ENCODE peak calls at places on chromosomes 16 and 17, in four cellular contexts. J, P, D and Q are unnamed samples.

GRCh38 chr17:79681628-79682261 is 49.0 kb upstream of the ENPP7 start:
- DNase-seq in D (no peak), J (no peak), P (no peak), Q (no peak)

GRCh38 chr17:3667366-3668278 is 756 bp downstream of the TAX1BP3 start:
- DNase-seq in D (peak), J (peak), P (no peak), Q (peak)

GRCh38 chr17:692116-692515 is 22.5 kb downstream of the VPS53 start:
- DNase-seq in J (no peak), P (no peak), D (peak), Q (no peak)

GRCh38 chr17:82525712-82526111 is 6.2 kb downstream of the FOXK2 start:
- DNase-seq in J (no peak), D (no peak), P (no peak), Q (no peak)

GRCh38 chr16:7315813-7316212 is 16.8 kb upstream of the RBFOX1 start:
- DNase-seq in D (no peak), P (no peak), J (no peak), Q (no peak)

GRCh38 chr17:12133183-12133582 is 112.5 kb downstream of the MAP2K4 start:
- DNase-seq in D (no peak), P (no peak), J (no peak), Q (no peak)

GRCh38 chr16:67284699-67285646 is 5.6 kb downstream of the PLEKHG4 start:
- DNase-seq in P (no peak), J (peak), D (no peak), Q (peak)

GRCh38 chr17:19244357-19244756 is 7.2 kb downstream of the EPN2 start:
- DNase-seq in D (no peak), P (no peak), J (no peak), Q (no peak)

GRCh38 chr17:3959295-3959899 is 4.8 kb downstream of the ATP2A3 start:
- DNase-seq in P (no peak), D (no peak), J (no peak), Q (peak)

GRCh38 chr17:47275245-47275984 is 21.8 kb downstream of the ITGB3 start:
- DNase-seq in J (no peak), P (no peak), D (peak), Q (no peak)

GRCh38 chr17:1328437-1328836 is 49.0 kb downstream of the TRARG1 start:
- DNase-seq in J (no peak), P (no peak), D (no peak), Q (no peak)

GRCh38 chr17:81398170-81398854 is 3.1 kb downstream of the BAHCC1 start:
- DNase-seq in D (no peak), J (no peak), P (no peak), Q (peak)

GRCh38 chr17:6061290-6061689 is 8.9 kb upstream of the WSCD1 start:
- DNase-seq in D (no peak), P (no peak), J (no peak), Q (peak)